ENCODE peak calls at places on chromosomes 5 and 9, in seven cellular contexts. One of them, this sample, is unnamed.

GRCh38 chr5:165393839-165394238 is 1888.4 kb downstream of the MAT2B start:
- DNase-seq in anterior cingulate cortex: no peak
- DNase-seq in adipocyte: no peak
- DNase-seq in activated T-helper 1 cell treated with anti-CD3 and anti-CD28 coated beads, Interleukin-12 subunit alpha, Interleukin-12 subunit beta, Interleukin-2, Interleukin-4 antibody, amounts not matched to agents 30 ng/mL and 10 ng/mL and 1 ng/mL, durations not matched to agents 14 hours and 24 hours and 36 hours: no peak
- DNase-seq in DMS79 treated with DMSO at 0.1 percent for 48 hours: no peak
- DNase-seq in stimulated activated CD8-positive, alpha-beta memory T cell treated with anti-CD3 and anti-CD28 coated beads, Interleukin-4, amount 100 ng/mL, for 1 hour: no peak
- DNase-seq in endodermal cell: no peak
- DNase-seq in this sample: no peak

GRCh38 chr9:20402273-20402875 is 219.9 kb downstream of the MLLT3 start:
- DNase-seq in anterior cingulate cortex: no peak
- DNase-seq in adipocyte: no peak
- DNase-seq in activated T-helper 1 cell treated with anti-CD3 and anti-CD28 coated beads, Interleukin-12 subunit alpha, Interleukin-12 subunit beta, Interleukin-2, Interleukin-4 antibody, amounts not matched to agents 30 ng/mL and 10 ng/mL and 1 ng/mL, durations not matched to agents 14 hours and 24 hours and 36 hours: no peak
- DNase-seq in DMS79 treated with DMSO at 0.1 percent for 48 hours: no peak
- DNase-seq in stimulated activated CD8-positive, alpha-beta memory T cell treated with anti-CD3 and anti-CD28 coated beads, Interleukin-4, amount 100 ng/mL, for 1 hour: no peak
- DNase-seq in endodermal cell: no peak
- DNase-seq in this sample: no peak

GRCh38 chr5:65482727-65483473 is 1.2 kb upstream of the ADAMTS6 start:
- DNase-seq in anterior cingulate cortex: peak
- DNase-seq in adipocyte: peak
- DNase-seq in activated T-helper 1 cell treated with anti-CD3 and anti-CD28 coated beads, Interleukin-12 subunit alpha, Interleukin-12 subunit beta, Interleukin-2, Interleukin-4 antibody, amounts not matched to agents 30 ng/mL and 10 ng/mL and 1 ng/mL, durations not matched to agents 14 hours and 24 hours and 36 hours: no peak
- DNase-seq in DMS79 treated with DMSO at 0.1 percent for 48 hours: peak
- DNase-seq in stimulated activated CD8-positive, alpha-beta memory T cell treated with anti-CD3 and anti-CD28 coated beads, Interleukin-4, amount 100 ng/mL, for 1 hour: no peak
- DNase-seq in endodermal cell: peak
- DNase-seq in this sample: peak

GRCh38 chr9:104747245-104747564 is 278 bp upstream of the NIPSNAP3A start:
- DNase-seq in anterior cingulate cortex: no peak
- DNase-seq in adipocyte: no peak
- DNase-seq in activated T-helper 1 cell treated with anti-CD3 and anti-CD28 coated beads, Interleukin-12 subunit alpha, Interleukin-12 subunit beta, Interleukin-2, Interleukin-4 antibody, amounts not matched to agents 30 ng/mL and 10 ng/mL and 1 ng/mL, durations not matched to agents 14 hours and 24 hours and 36 hours: no peak
- DNase-seq in DMS79 treated with DMSO at 0.1 percent for 48 hours: no peak
- DNase-seq in stimulated activated CD8-positive, alpha-beta memory T cell treated with anti-CD3 and anti-CD28 coated beads, Interleukin-4, amount 100 ng/mL, for 1 hour: no peak
- DNase-seq in endodermal cell: no peak
- DNase-seq in this sample: no peak

GRCh38 chr9:92609142-92609500 is 60.8 kb downstream of the IPPK start:
- DNase-seq in anterior cingulate cortex: peak
- DNase-seq in adipocyte: no peak
- DNase-seq in activated T-helper 1 cell treated with anti-CD3 and anti-CD28 coated beads, Interleukin-12 subunit alpha, Interleukin-12 subunit beta, Interleukin-2, Interleukin-4 antibody, amounts not matched to agents 30 ng/mL and 10 ng/mL and 1 ng/mL, durations not matched to agents 14 hours and 24 hours and 36 hours: no peak
- DNase-seq in DMS79 treated with DMSO at 0.1 percent for 48 hours: peak
- DNase-seq in stimulated activated CD8-positive, alpha-beta memory T cell treated with anti-CD3 and anti-CD28 coated beads, Interleukin-4, amount 100 ng/mL, for 1 hour: no peak
- DNase-seq in endodermal cell: no peak
- DNase-seq in this sample: no peak

GRCh38 chr9:122356627-122357026 is 14.2 kb upstream of the PTGS1 start:
- DNase-seq in anterior cingulate cortex: no peak
- DNase-seq in adipocyte: no peak
- DNase-seq in activated T-helper 1 cell treated with anti-CD3 and anti-CD28 coated beads, Interleukin-12 subunit alpha, Interleukin-12 subunit beta, Interleukin-2, Interleukin-4 antibody, amounts not matched to agents 30 ng/mL and 10 ng/mL and 1 ng/mL, durations not matched to agents 14 hours and 24 hours and 36 hours: no peak
- DNase-seq in DMS79 treated with DMSO at 0.1 percent for 48 hours: no peak
- DNase-seq in stimulated activated CD8-positive, alpha-beta memory T cell treated with anti-CD3 and anti-CD28 coated beads, Interleukin-4, amount 100 ng/mL, for 1 hour: no peak
- DNase-seq in endodermal cell: peak
- DNase-seq in this sample: no peak

GRCh38 chr9:133990366-133991210 is 1.5 kb downstream of the VAV2 start:
- DNase-seq in anterior cingulate cortex: no peak
- DNase-seq in adipocyte: peak
- DNase-seq in activated T-helper 1 cell treated with anti-CD3 and anti-CD28 coated beads, Interleukin-12 subunit alpha, Interleukin-12 subunit beta, Interleukin-2, Interleukin-4 antibody, amounts not matched to agents 30 ng/mL and 10 ng/mL and 1 ng/mL, durations not matched to agents 14 hours and 24 hours and 36 hours: no peak
- DNase-seq in DMS79 treated with DMSO at 0.1 percent for 48 hours: peak
- DNase-seq in stimulated activated CD8-positive, alpha-beta memory T cell treated with anti-CD3 and anti-CD28 coated beads, Interleukin-4, amount 100 ng/mL, for 1 hour: no peak
- DNase-seq in endodermal cell: peak
- DNase-seq in this sample: peak

GRCh38 chr5:32504923-32505596 is 60.5 kb upstream of the ZFR start:
- DNase-seq in anterior cingulate cortex: peak
- DNase-seq in adipocyte: peak
- DNase-seq in activated T-helper 1 cell treated with anti-CD3 and anti-CD28 coated beads, Interleukin-12 subunit alpha, Interleukin-12 subunit beta, Interleukin-2, Interleukin-4 antibody, amounts not matched to agents 30 ng/mL and 10 ng/mL and 1 ng/mL, durations not matched to agents 14 hours and 24 hours and 36 hours: no peak
- DNase-seq in DMS79 treated with DMSO at 0.1 percent for 48 hours: peak
- DNase-seq in stimulated activated CD8-positive, alpha-beta memory T cell treated with anti-CD3 and anti-CD28 coated beads, Interleukin-4, amount 100 ng/mL, for 1 hour: no peak
- DNase-seq in endodermal cell: peak
- DNase-seq in this sample: peak

GRCh38 chr5:170520319-170520718 is 16.5 kb downstream of the KCNIP1 start:
- DNase-seq in anterior cingulate cortex: no peak
- DNase-seq in adipocyte: no peak
- DNase-seq in activated T-helper 1 cell treated with anti-CD3 and anti-CD28 coated beads, Interleukin-12 subunit alpha, Interleukin-12 subunit beta, Interleukin-2, Interleukin-4 antibody, amounts not matched to agents 30 ng/mL and 10 ng/mL and 1 ng/mL, durations not matched to agents 14 hours and 24 hours and 36 hours: no peak
- DNase-seq in DMS79 treated with DMSO at 0.1 percent for 48 hours: no peak
- DNase-seq in stimulated activated CD8-positive, alpha-beta memory T cell treated with anti-CD3 and anti-CD28 coated beads, Interleukin-4, amount 100 ng/mL, for 1 hour: no peak
- DNase-seq in endodermal cell: no peak
- DNase-seq in this sample: peak

GRCh38 chr5:125370486-125370885 is 624.0 kb upstream of the ZNF608 start:
- DNase-seq in anterior cingulate cortex: no peak
- DNase-seq in adipocyte: no peak
- DNase-seq in activated T-helper 1 cell treated with anti-CD3 and anti-CD28 coated beads, Interleukin-12 subunit alpha, Interleukin-12 subunit beta, Interleukin-2, Interleukin-4 antibody, amounts not matched to agents 30 ng/mL and 10 ng/mL and 1 ng/mL, durations not matched to agents 14 hours and 24 hours and 36 hours: no peak
- DNase-seq in DMS79 treated with DMSO at 0.1 percent for 48 hours: no peak
- DNase-seq in stimulated activated CD8-positive, alpha-beta memory T cell treated with anti-CD3 and anti-CD28 coated beads, Interleukin-4, amount 100 ng/mL, for 1 hour: no peak
- DNase-seq in endodermal cell: no peak
- DNase-seq in this sample: peak

GRCh38 chr9:2216591-2216990 is 201.4 kb downstream of the SMARCA2 start:
- DNase-seq in anterior cingulate cortex: no peak
- DNase-seq in adipocyte: peak
- DNase-seq in activated T-helper 1 cell treated with anti-CD3 and anti-CD28 coated beads, Interleukin-12 subunit alpha, Interleukin-12 subunit beta, Interleukin-2, Interleukin-4 antibody, amounts not matched to agents 30 ng/mL and 10 ng/mL and 1 ng/mL, durations not matched to agents 14 hours and 24 hours and 36 hours: no peak
- DNase-seq in DMS79 treated with DMSO at 0.1 percent for 48 hours: no peak
- DNase-seq in stimulated activated CD8-positive, alpha-beta memory T cell treated with anti-CD3 and anti-CD28 coated beads, Interleukin-4, amount 100 ng/mL, for 1 hour: no peak
- DNase-seq in endodermal cell: no peak
- DNase-seq in this sample: no peak

GRCh38 chr9:12916037-12916436 is 141.2 kb downstream of the LURAP1L start:
- DNase-seq in anterior cingulate cortex: no peak
- DNase-seq in adipocyte: peak
- DNase-seq in activated T-helper 1 cell treated with anti-CD3 and anti-CD28 coated beads, Interleukin-12 subunit alpha, Interleukin-12 subunit beta, Interleukin-2, Interleukin-4 antibody, amounts not matched to agents 30 ng/mL and 10 ng/mL and 1 ng/mL, durations not matched to agents 14 hours and 24 hours and 36 hours: no peak
- DNase-seq in DMS79 treated with DMSO at 0.1 percent for 48 hours: no peak
- DNase-seq in stimulated activated CD8-positive, alpha-beta memory T cell treated with anti-CD3 and anti-CD28 coated beads, Interleukin-4, amount 100 ng/mL, for 1 hour: no peak
- DNase-seq in endodermal cell: no peak
- DNase-seq in this sample: no peak

GRCh38 chr9:16252631-16253030 is 617.8 kb downstream of the BNC2 start:
- DNase-seq in anterior cingulate cortex: no peak
- DNase-seq in adipocyte: no peak
- DNase-seq in activated T-helper 1 cell treated with anti-CD3 and anti-CD28 coated beads, Interleukin-12 subunit alpha, Interleukin-12 subunit beta, Interleukin-2, Interleukin-4 antibody, amounts not matched to agents 30 ng/mL and 10 ng/mL and 1 ng/mL, durations not matched to agents 14 hours and 24 hours and 36 hours: no peak
- DNase-seq in DMS79 treated with DMSO at 0.1 percent for 48 hours: no peak
- DNase-seq in stimulated activated CD8-positive, alpha-beta memory T cell treated with anti-CD3 and anti-CD28 coated beads, Interleukin-4, amount 100 ng/mL, for 1 hour: no peak
- DNase-seq in endodermal cell: peak
- DNase-seq in this sample: no peak

GRCh38 chr5:60718186-60718892 is 18.4 kb upstream of the DEPDC1B start:
- DNase-seq in anterior cingulate cortex: no peak
- DNase-seq in adipocyte: no peak
- DNase-seq in activated T-helper 1 cell treated with anti-CD3 and anti-CD28 coated beads, Interleukin-12 subunit alpha, Interleukin-12 subunit beta, Interleukin-2, Interleukin-4 antibody, amounts not matched to agents 30 ng/mL and 10 ng/mL and 1 ng/mL, durations not matched to agents 14 hours and 24 hours and 36 hours: no peak
- DNase-seq in DMS79 treated with DMSO at 0.1 percent for 48 hours: no peak
- DNase-seq in stimulated activated CD8-positive, alpha-beta memory T cell treated with anti-CD3 and anti-CD28 coated beads, Interleukin-4, amount 100 ng/mL, for 1 hour: no peak
- DNase-seq in endodermal cell: no peak
- DNase-seq in this sample: no peak

GRCh38 chr5:37603072-37603471 is 224.0 kb downstream of the WDR70 start:
- DNase-seq in anterior cingulate cortex: no peak
- DNase-seq in adipocyte: no peak
- DNase-seq in activated T-helper 1 cell treated with anti-CD3 and anti-CD28 coated beads, Interleukin-12 subunit alpha, Interleukin-12 subunit beta, Interleukin-2, Interleukin-4 antibody, amounts not matched to agents 30 ng/mL and 10 ng/mL and 1 ng/mL, durations not matched to agents 14 hours and 24 hours and 36 hours: no peak
- DNase-seq in DMS79 treated with DMSO at 0.1 percent for 48 hours: no peak
- DNase-seq in stimulated activated CD8-positive, alpha-beta memory T cell treated with anti-CD3 and anti-CD28 coated beads, Interleukin-4, amount 100 ng/mL, for 1 hour: no peak
- DNase-seq in endodermal cell: no peak
- DNase-seq in this sample: no peak

GRCh38 chr5:21594566-21594965 is 1258.6 kb downstream of the CDH12 start:
- DNase-seq in anterior cingulate cortex: no peak
- DNase-seq in adipocyte: no peak
- DNase-seq in activated T-helper 1 cell treated with anti-CD3 and anti-CD28 coated beads, Interleukin-12 subunit alpha, Interleukin-12 subunit beta, Interleukin-2, Interleukin-4 antibody, amounts not matched to agents 30 ng/mL and 10 ng/mL and 1 ng/mL, durations not matched to agents 14 hours and 24 hours and 36 hours: no peak
- DNase-seq in DMS79 treated with DMSO at 0.1 percent for 48 hours: no peak
- DNase-seq in stimulated activated CD8-positive, alpha-beta memory T cell treated with anti-CD3 and anti-CD28 coated beads, Interleukin-4, amount 100 ng/mL, for 1 hour: no peak
- DNase-seq in endodermal cell: no peak
- DNase-seq in this sample: no peak

GRCh38 chr9:137379761-137380161 is 43.2 kb downstream of the EXD3 start:
- DNase-seq in anterior cingulate cortex: no peak
- DNase-seq in adipocyte: no peak
- DNase-seq in activated T-helper 1 cell treated with anti-CD3 and anti-CD28 coated beads, Interleukin-12 subunit alpha, Interleukin-12 subunit beta, Interleukin-2, Interleukin-4 antibody, amounts not matched to agents 30 ng/mL and 10 ng/mL and 1 ng/mL, durations not matched to agents 14 hours and 24 hours and 36 hours: no peak
- DNase-seq in DMS79 treated with DMSO at 0.1 percent for 48 hours: no peak
- DNase-seq in stimulated activated CD8-positive, alpha-beta memory T cell treated with anti-CD3 and anti-CD28 coated beads, Interleukin-4, amount 100 ng/mL, for 1 hour: no peak
- DNase-seq in endodermal cell: peak
- DNase-seq in this sample: peak

GRCh38 chr5:33690736-33691135 is 201.1 kb downstream of the ADAMTS12 start:
- DNase-seq in anterior cingulate cortex: no peak
- DNase-seq in adipocyte: peak
- DNase-seq in activated T-helper 1 cell treated with anti-CD3 and anti-CD28 coated beads, Interleukin-12 subunit alpha, Interleukin-12 subunit beta, Interleukin-2, Interleukin-4 antibody, amounts not matched to agents 30 ng/mL and 10 ng/mL and 1 ng/mL, durations not matched to agents 14 hours and 24 hours and 36 hours: no peak
- DNase-seq in DMS79 treated with DMSO at 0.1 percent for 48 hours: no peak
- DNase-seq in stimulated activated CD8-positive, alpha-beta memory T cell treated with anti-CD3 and anti-CD28 coated beads, Interleukin-4, amount 100 ng/mL, for 1 hour: no peak
- DNase-seq in endodermal cell: no peak
- DNase-seq in this sample: peak

GRCh38 chr5:132260051-132260450 is 2.6 kb downstream of the PDLIM4 start:
- DNase-seq in anterior cingulate cortex: peak
- DNase-seq in adipocyte: peak
- DNase-seq in activated T-helper 1 cell treated with anti-CD3 and anti-CD28 coated beads, Interleukin-12 subunit alpha, Interleukin-12 subunit beta, Interleukin-2, Interleukin-4 antibody, amounts not matched to agents 30 ng/mL and 10 ng/mL and 1 ng/mL, durations not matched to agents 14 hours and 24 hours and 36 hours: no peak
- DNase-seq in DMS79 treated with DMSO at 0.1 percent for 48 hours: no peak
- DNase-seq in stimulated activated CD8-positive, alpha-beta memory T cell treated with anti-CD3 and anti-CD28 coated beads, Interleukin-4, amount 100 ng/mL, for 1 hour: no peak
- DNase-seq in endodermal cell: peak
- DNase-seq in this sample: no peak

GRCh38 chr9:135514342-135515082 is 6.7 kb upstream of the LCN1 start:
- DNase-seq in anterior cingulate cortex: no peak
- DNase-seq in adipocyte: no peak
- DNase-seq in activated T-helper 1 cell treated with anti-CD3 and anti-CD28 coated beads, Interleukin-12 subunit alpha, Interleukin-12 subunit beta, Interleukin-2, Interleukin-4 antibody, amounts not matched to agents 30 ng/mL and 10 ng/mL and 1 ng/mL, durations not matched to agents 14 hours and 24 hours and 36 hours: no peak
- DNase-seq in DMS79 treated with DMSO at 0.1 percent for 48 hours: no peak
- DNase-seq in stimulated activated CD8-positive, alpha-beta memory T cell treated with anti-CD3 and anti-CD28 coated beads, Interleukin-4, amount 100 ng/mL, for 1 hour: no peak
- DNase-seq in endodermal cell: peak
- DNase-seq in this sample: peak

GRCh38 chr5:97281257-97281656 is 98.2 kb upstream of the RIOK2 start:
- DNase-seq in anterior cingulate cortex: no peak
- DNase-seq in adipocyte: no peak
- DNase-seq in activated T-helper 1 cell treated with anti-CD3 and anti-CD28 coated beads, Interleukin-12 subunit alpha, Interleukin-12 subunit beta, Interleukin-2, Interleukin-4 antibody, amounts not matched to agents 30 ng/mL and 10 ng/mL and 1 ng/mL, durations not matched to agents 14 hours and 24 hours and 36 hours: no peak
- DNase-seq in DMS79 treated with DMSO at 0.1 percent for 48 hours: no peak
- DNase-seq in stimulated activated CD8-positive, alpha-beta memory T cell treated with anti-CD3 and anti-CD28 coated beads, Interleukin-4, amount 100 ng/mL, for 1 hour: no peak
- DNase-seq in endodermal cell: no peak
- DNase-seq in this sample: no peak

GRCh38 chr9:124485201-124485600 is 22.0 kb downstream of the NR5A1 start:
- DNase-seq in anterior cingulate cortex: no peak
- DNase-seq in adipocyte: no peak
- DNase-seq in activated T-helper 1 cell treated with anti-CD3 and anti-CD28 coated beads, Interleukin-12 subunit alpha, Interleukin-12 subunit beta, Interleukin-2, Interleukin-4 antibody, amounts not matched to agents 30 ng/mL and 10 ng/mL and 1 ng/mL, durations not matched to agents 14 hours and 24 hours and 36 hours: no peak
- DNase-seq in DMS79 treated with DMSO at 0.1 percent for 48 hours: no peak
- DNase-seq in stimulated activated CD8-positive, alpha-beta memory T cell treated with anti-CD3 and anti-CD28 coated beads, Interleukin-4, amount 100 ng/mL, for 1 hour: no peak
- DNase-seq in endodermal cell: no peak
- DNase-seq in this sample: no peak

GRCh38 chr9:121326130-121326838 is 43.8 kb downstream of the STOM start:
- DNase-seq in anterior cingulate cortex: no peak
- DNase-seq in adipocyte: peak
- DNase-seq in activated T-helper 1 cell treated with anti-CD3 and anti-CD28 coated beads, Interleukin-12 subunit alpha, Interleukin-12 subunit beta, Interleukin-2, Interleukin-4 antibody, amounts not matched to agents 30 ng/mL and 10 ng/mL and 1 ng/mL, durations not matched to agents 14 hours and 24 hours and 36 hours: no peak
- DNase-seq in DMS79 treated with DMSO at 0.1 percent for 48 hours: no peak
- DNase-seq in stimulated activated CD8-positive, alpha-beta memory T cell treated with anti-CD3 and anti-CD28 coated beads, Interleukin-4, amount 100 ng/mL, for 1 hour: no peak
- DNase-seq in endodermal cell: no peak
- DNase-seq in this sample: peak

GRCh38 chr5:65588694-65589093 is 25.6 kb downstream of the PPWD1 start:
- DNase-seq in anterior cingulate cortex: no peak
- DNase-seq in adipocyte: peak
- DNase-seq in activated T-helper 1 cell treated with anti-CD3 and anti-CD28 coated beads, Interleukin-12 subunit alpha, Interleukin-12 subunit beta, Interleukin-2, Interleukin-4 antibody, amounts not matched to agents 30 ng/mL and 10 ng/mL and 1 ng/mL, durations not matched to agents 14 hours and 24 hours and 36 hours: no peak
- DNase-seq in DMS79 treated with DMSO at 0.1 percent for 48 hours: no peak
- DNase-seq in stimulated activated CD8-positive, alpha-beta memory T cell treated with anti-CD3 and anti-CD28 coated beads, Interleukin-4, amount 100 ng/mL, for 1 hour: no peak
- DNase-seq in endodermal cell: no peak
- DNase-seq in this sample: no peak

GRCh38 chr9:130846487-130847305 is 11.6 kb downstream of the ABL1 start:
- DNase-seq in anterior cingulate cortex: peak
- DNase-seq in adipocyte: peak
- DNase-seq in activated T-helper 1 cell treated with anti-CD3 and anti-CD28 coated beads, Interleukin-12 subunit alpha, Interleukin-12 subunit beta, Interleukin-2, Interleukin-4 antibody, amounts not matched to agents 30 ng/mL and 10 ng/mL and 1 ng/mL, durations not matched to agents 14 hours and 24 hours and 36 hours: no peak
- DNase-seq in DMS79 treated with DMSO at 0.1 percent for 48 hours: no peak
- DNase-seq in stimulated activated CD8-positive, alpha-beta memory T cell treated with anti-CD3 and anti-CD28 coated beads, Interleukin-4, amount 100 ng/mL, for 1 hour: no peak
- DNase-seq in endodermal cell: peak
- DNase-seq in this sample: peak

GRCh38 chr5:151574597-151574996 is 16.5 kb downstream of the FAT2 start:
- DNase-seq in anterior cingulate cortex: no peak
- DNase-seq in adipocyte: no peak
- DNase-seq in activated T-helper 1 cell treated with anti-CD3 and anti-CD28 coated beads, Interleukin-12 subunit alpha, Interleukin-12 subunit beta, Interleukin-2, Interleukin-4 antibody, amounts not matched to agents 30 ng/mL and 10 ng/mL and 1 ng/mL, durations not matched to agents 14 hours and 24 hours and 36 hours: no peak
- DNase-seq in DMS79 treated with DMSO at 0.1 percent for 48 hours: no peak
- DNase-seq in stimulated activated CD8-positive, alpha-beta memory T cell treated with anti-CD3 and anti-CD28 coated beads, Interleukin-4, amount 100 ng/mL, for 1 hour: no peak
- DNase-seq in endodermal cell: no peak
- DNase-seq in this sample: no peak

GRCh38 chr9:109509625-109510024 is 11.5 kb upstream of the PTPN3 start:
- DNase-seq in anterior cingulate cortex: no peak
- DNase-seq in adipocyte: no peak
- DNase-seq in activated T-helper 1 cell treated with anti-CD3 and anti-CD28 coated beads, Interleukin-12 subunit alpha, Interleukin-12 subunit beta, Interleukin-2, Interleukin-4 antibody, amounts not matched to agents 30 ng/mL and 10 ng/mL and 1 ng/mL, durations not matched to agents 14 hours and 24 hours and 36 hours: no peak
- DNase-seq in DMS79 treated with DMSO at 0.1 percent for 48 hours: no peak
- DNase-seq in stimulated activated CD8-positive, alpha-beta memory T cell treated with anti-CD3 and anti-CD28 coated beads, Interleukin-4, amount 100 ng/mL, for 1 hour: no peak
- DNase-seq in endodermal cell: no peak
- DNase-seq in this sample: no peak

GRCh38 chr5:152593388-152593787 is 188.3 kb upstream of the NMUR2 start:
- DNase-seq in anterior cingulate cortex: no peak
- DNase-seq in adipocyte: no peak
- DNase-seq in activated T-helper 1 cell treated with anti-CD3 and anti-CD28 coated beads, Interleukin-12 subunit alpha, Interleukin-12 subunit beta, Interleukin-2, Interleukin-4 antibody, amounts not matched to agents 30 ng/mL and 10 ng/mL and 1 ng/mL, durations not matched to agents 14 hours and 24 hours and 36 hours: no peak
- DNase-seq in DMS79 treated with DMSO at 0.1 percent for 48 hours: no peak
- DNase-seq in stimulated activated CD8-positive, alpha-beta memory T cell treated with anti-CD3 and anti-CD28 coated beads, Interleukin-4, amount 100 ng/mL, for 1 hour: no peak
- DNase-seq in endodermal cell: no peak
- DNase-seq in this sample: no peak

GRCh38 chr5:168064933-168065622 is 226.4 kb upstream of the WWC1 start:
- DNase-seq in anterior cingulate cortex: no peak
- DNase-seq in adipocyte: no peak
- DNase-seq in activated T-helper 1 cell treated with anti-CD3 and anti-CD28 coated beads, Interleukin-12 subunit alpha, Interleukin-12 subunit beta, Interleukin-2, Interleukin-4 antibody, amounts not matched to agents 30 ng/mL and 10 ng/mL and 1 ng/mL, durations not matched to agents 14 hours and 24 hours and 36 hours: no peak
- DNase-seq in DMS79 treated with DMSO at 0.1 percent for 48 hours: no peak
- DNase-seq in stimulated activated CD8-positive, alpha-beta memory T cell treated with anti-CD3 and anti-CD28 coated beads, Interleukin-4, amount 100 ng/mL, for 1 hour: no peak
- DNase-seq in endodermal cell: no peak
- DNase-seq in this sample: no peak

GRCh38 chr9:33939924-33940874 is 108.5 kb downstream of the UBAP2 start:
- DNase-seq in anterior cingulate cortex: no peak
- DNase-seq in adipocyte: no peak
- DNase-seq in activated T-helper 1 cell treated with anti-CD3 and anti-CD28 coated beads, Interleukin-12 subunit alpha, Interleukin-12 subunit beta, Interleukin-2, Interleukin-4 antibody, amounts not matched to agents 30 ng/mL and 10 ng/mL and 1 ng/mL, durations not matched to agents 14 hours and 24 hours and 36 hours: no peak
- DNase-seq in DMS79 treated with DMSO at 0.1 percent for 48 hours: peak
- DNase-seq in stimulated activated CD8-positive, alpha-beta memory T cell treated with anti-CD3 and anti-CD28 coated beads, Interleukin-4, amount 100 ng/mL, for 1 hour: no peak
- DNase-seq in endodermal cell: no peak
- DNase-seq in this sample: no peak

GRCh38 chr5:133066045-133066444 is 14.2 kb downstream of the HSPA4 start:
- DNase-seq in anterior cingulate cortex: no peak
- DNase-seq in adipocyte: no peak
- DNase-seq in activated T-helper 1 cell treated with anti-CD3 and anti-CD28 coated beads, Interleukin-12 subunit alpha, Interleukin-12 subunit beta, Interleukin-2, Interleukin-4 antibody, amounts not matched to agents 30 ng/mL and 10 ng/mL and 1 ng/mL, durations not matched to agents 14 hours and 24 hours and 36 hours: no peak
- DNase-seq in DMS79 treated with DMSO at 0.1 percent for 48 hours: no peak
- DNase-seq in stimulated activated CD8-positive, alpha-beta memory T cell treated with anti-CD3 and anti-CD28 coated beads, Interleukin-4, amount 100 ng/mL, for 1 hour: no peak
- DNase-seq in endodermal cell: no peak
- DNase-seq in this sample: no peak

GRCh38 chr9:34387239-34387638 is 10.5 kb upstream of the MYORG start:
- DNase-seq in anterior cingulate cortex: no peak
- DNase-seq in adipocyte: no peak
- DNase-seq in activated T-helper 1 cell treated with anti-CD3 and anti-CD28 coated beads, Interleukin-12 subunit alpha, Interleukin-12 subunit beta, Interleukin-2, Interleukin-4 antibody, amounts not matched to agents 30 ng/mL and 10 ng/mL and 1 ng/mL, durations not matched to agents 14 hours and 24 hours and 36 hours: no peak
- DNase-seq in DMS79 treated with DMSO at 0.1 percent for 48 hours: no peak
- DNase-seq in stimulated activated CD8-positive, alpha-beta memory T cell treated with anti-CD3 and anti-CD28 coated beads, Interleukin-4, amount 100 ng/mL, for 1 hour: no peak
- DNase-seq in endodermal cell: no peak
- DNase-seq in this sample: peak

GRCh38 chr5:127580731-127581130 is 63.3 kb downstream of the PRRC1 start:
- DNase-seq in anterior cingulate cortex: no peak
- DNase-seq in adipocyte: no peak
- DNase-seq in activated T-helper 1 cell treated with anti-CD3 and anti-CD28 coated beads, Interleukin-12 subunit alpha, Interleukin-12 subunit beta, Interleukin-2, Interleukin-4 antibody, amounts not matched to agents 30 ng/mL and 10 ng/mL and 1 ng/mL, durations not matched to agents 14 hours and 24 hours and 36 hours: no peak
- DNase-seq in DMS79 treated with DMSO at 0.1 percent for 48 hours: no peak
- DNase-seq in stimulated activated CD8-positive, alpha-beta memory T cell treated with anti-CD3 and anti-CD28 coated beads, Interleukin-4, amount 100 ng/mL, for 1 hour: no peak
- DNase-seq in endodermal cell: no peak
- DNase-seq in this sample: no peak

This sample was measured in osteoblast.